ENCODE peak calls at places on chromosome 5, in seven cellular contexts. O is anterior cingulate cortex, E is NT2/D1, Q is osteocyte, Y is tibial nerve, G is testis, R is substantia nigra. B is an unnamed sample.

GRCh38 chr5:1111727-1112289 is at the start of gene SLC12A7:
- DNase-seq in Q (no peak), E (no peak), R (no peak), G (peak), O (no peak), Y (no peak), B (peak)

GRCh38 chr5:14628346-14628745 is 36.2 kb upstream of the OTULIN start:
- DNase-seq in R (no peak), E (peak), Q (no peak), G (peak), O (no peak), Y (no peak), B (no peak)

GRCh38 chr5:115961413-115962238 is 649 bp upstream of the LVRN start:
- DNase-seq in O (no peak), Q (no peak), G (no peak), R (no peak), Y (no peak), E (no peak), B (no peak)

GRCh38 chr5:146548781-146549449 is 32.9 kb upstream of the GPR151 start:
- DNase-seq in R (no peak), Y (no peak), E (no peak), G (no peak), O (no peak), Q (no peak), B (no peak)

GRCh38 chr5:170439246-170439943 is 50.2 kb upstream of the KCNMB1 start:
- DNase-seq in R (no peak), E (no peak), Q (peak), Y (no peak), O (no peak), G (no peak), B (no peak)

GRCh38 chr5:5347442-5347841 is 75.0 kb upstream of the ICE1 start:
- DNase-seq in Y (no peak), Q (no peak), O (no peak), R (no peak), E (no peak), G (no peak), B (no peak)

GRCh38 chr5:93589348-93589662 is 6.3 kb downstream of the NR2F1 start:
- DNase-seq in O (no peak), E (no peak), G (no peak), Q (no peak), Y (no peak), R (no peak), B (no peak)

GRCh38 chr5:36146390-36146789 is 5.3 kb downstream of the LMBRD2 start:
- DNase-seq in E (no peak), Y (no peak), O (no peak), R (no peak), G (no peak), Q (no peak), B (no peak)

GRCh38 chr5:154220625-154221024 is 30.1 kb downstream of the GALNT10 start:
- DNase-seq in O (no peak), Y (no peak), G (no peak), E (no peak), Q (no peak), R (no peak), B (no peak)

GRCh38 chr5:53923969-53924876 is 363.8 kb downstream of the NDUFS4 start:
- DNase-seq in O (no peak), Q (no peak), Y (no peak), R (no peak), E (no peak), G (no peak), B (no peak)

GRCh38 chr5:122053181-122054109 is 24.6 kb downstream of the LOX start:
- DNase-seq in R (no peak), G (no peak), Y (no peak), O (no peak), Q (no peak), E (no peak), B (no peak)

GRCh38 chr5:91025449-91025848 is 357.7 kb downstream of the ARRDC3 start:
- DNase-seq in R (no peak), Y (no peak), E (no peak), Q (no peak), O (no peak), G (no peak), B (no peak)

GRCh38 chr5:39198080-39198479 is 21.3 kb downstream of the FYB1 start:
- DNase-seq in E (no peak), Y (no peak), Q (no peak), O (no peak), R (no peak), G (no peak), B (no peak)

GRCh38 chr5:34930527-34930844 is 1.1 kb downstream of the DNAJC21 start:
- DNase-seq in Y (no peak), Q (no peak), G (no peak), E (no peak), R (no peak), O (no peak), B (no peak)

GRCh38 chr5:132259061-132259851 is 1.8 kb downstream of the PDLIM4 start:
- DNase-seq in O (peak), E (no peak), R (peak), G (peak), Q (peak), Y (peak), B (peak)

GRCh38 chr5:28779161-28779754 is 1740.9 kb upstream of the CDH9 start:
- DNase-seq in Q (no peak), O (no peak), Y (no peak), G (no peak), R (no peak), E (no peak), B (no peak)

GRCh38 chr5:179255527-179256228 is 89.6 kb downstream of the ADAMTS2 start:
- DNase-seq in Q (no peak), R (no peak), O (no peak), G (peak), Y (no peak), E (no peak), B (no peak)

GRCh38 chr5:126723643-126724042 is 53.3 kb upstream of the LMNB1 start:
- DNase-seq in E (no peak), Y (no peak), R (no peak), G (no peak), Q (no peak), O (no peak), B (no peak)

GRCh38 chr5:25570067-25570583 is 925.3 kb upstream of the CDH10 start:
- DNase-seq in E (no peak), O (no peak), Q (no peak), G (no peak), Y (no peak), R (no peak), B (no peak)